ENCODE peak calls at places on chromosomes 2 and 18, in four cellular contexts. One of them, this sample, is unnamed.

GRCh38 chr18:26546875-26547301 is 1.5 kb downstream of the KCTD1 start:
- DNase-seq in HepG2: no peak
- DNase-seq in H1: no peak
- DNase-seq in GM12878: no peak
- DNase-seq in this sample: no peak

GRCh38 chr18:79169958-79170555 is 100.9 kb downstream of the ATP9B start:
- DNase-seq in H1: no peak
- DNase-seq in GM12878: no peak
- DNase-seq in HepG2: peak; percentile 10
- DNase-seq in this sample: no peak

GRCh38 chr18:36465970-36466369 is 168.5 kb downstream of the FHOD3 start:
- DNase-seq in GM12878: no peak
- DNase-seq in H1: no peak
- DNase-seq in HepG2: no peak
- DNase-seq in this sample: no peak

GRCh38 chr2:240469747-240470146 is 34.3 kb downstream of the GPC1 start:
- DNase-seq in H1: no peak
- DNase-seq in GM12878: no peak
- DNase-seq in HepG2: no peak
- DNase-seq in this sample: no peak

GRCh38 chr2:184326076-184326475 is 272.3 kb upstream of the ZNF804A start:
- DNase-seq in HepG2: no peak
- DNase-seq in H1: no peak
- DNase-seq in GM12878: no peak
- DNase-seq in this sample: no peak

GRCh38 chr2:181690851-181691250 is 10.5 kb upstream of the NEUROD1 start:
- DNase-seq in GM12878: no peak
- DNase-seq in HepG2: no peak
- DNase-seq in H1: no peak
- DNase-seq in this sample: no peak

GRCh38 chr18:78561757-78562445 is 417.7 kb upstream of the SALL3 start:
- DNase-seq in H1: no peak
- DNase-seq in HepG2: no peak
- DNase-seq in GM12878: no peak
- DNase-seq in this sample: no peak

GRCh38 chr2:127695491-127696472 is 5.5 kb upstream of the SFT2D3 start:
- DNase-seq in HepG2: no peak
- DNase-seq in H1: no peak
- DNase-seq in GM12878: no peak
- DNase-seq in this sample: no peak

GRCh38 chr2:167271941-167272340 is 383.7 kb downstream of the XIRP2 start:
- DNase-seq in GM12878: no peak
- DNase-seq in HepG2: no peak
- DNase-seq in H1: no peak
- DNase-seq in this sample: no peak

GRCh38 chr2:237900891-237901831 is 41.7 kb downstream of the RAMP1 start:
- DNase-seq in HepG2: no peak
- DNase-seq in H1: no peak
- DNase-seq in GM12878: no peak
- DNase-seq in this sample: no peak

GRCh38 chr2:25215948-25216679 is 47.7 kb upstream of the POMC start:
- DNase-seq in HepG2: no peak
- DNase-seq in GM12878: no peak
- DNase-seq in H1: peak; percentile 59
- DNase-seq in this sample: no peak

GRCh38 chr2:119958642-119959268 is 54.1 kb upstream of the EPB41L5 start:
- DNase-seq in HepG2: no peak
- DNase-seq in GM12878: no peak
- DNase-seq in H1: no peak
- DNase-seq in this sample: no peak

GRCh38 chr18:22678486-22678885 is 254.6 kb upstream of the RBBP8 start:
- DNase-seq in H1: no peak
- DNase-seq in GM12878: no peak
- DNase-seq in HepG2: no peak
- DNase-seq in this sample: no peak

GRCh38 chr2:181123798-181124217 is 143.4 kb downstream of the UBE2E3 start:
- DNase-seq in HepG2: no peak
- DNase-seq in GM12878: peak; percentile 53
- DNase-seq in H1: no peak
- DNase-seq in this sample: no peak

GRCh38 chr2:147355706-147356105 is 489.1 kb upstream of the ACVR2A start:
- DNase-seq in HepG2: peak; percentile 27
- DNase-seq in H1: no peak
- DNase-seq in GM12878: no peak
- DNase-seq in this sample: no peak

GRCh38 chr18:7568426-7568825 is 1.3 kb downstream of the PTPRM start:
- DNase-seq in GM12878: no peak
- DNase-seq in HepG2: peak; percentile 33
- DNase-seq in H1: no peak
- DNase-seq in this sample: no peak

GRCh38 chr18:13437034-13437433 is 218.5 kb downstream of the LDLRAD4 start:
- DNase-seq in HepG2: no peak
- DNase-seq in GM12878: no peak
- DNase-seq in H1: no peak
- DNase-seq in this sample: no peak

GRCh38 chr2:232013701-232014353 is 52.3 kb downstream of the DIS3L2 start:
- DNase-seq in H1: no peak
- DNase-seq in GM12878: peak; percentile 19
- DNase-seq in HepG2: no peak
- DNase-seq in this sample: no peak

GRCh38 chr2:84919885-84920580 is 14.6 kb downstream of the TMSB10 start:
- DNase-seq in H1: no peak
- DNase-seq in GM12878: no peak
- DNase-seq in HepG2: peak; percentile 95
- DNase-seq in this sample: no peak

GRCh38 chr2:225428360-225428759 is 28.9 kb downstream of the NYAP2 start:
- DNase-seq in GM12878: no peak
- DNase-seq in HepG2: no peak
- DNase-seq in H1: no peak
- DNase-seq in this sample: no peak

GRCh38 chr18:45312727-45313126 is 302.5 kb upstream of the SLC14A2 start:
- DNase-seq in H1: no peak
- DNase-seq in GM12878: no peak
- DNase-seq in HepG2: no peak
- DNase-seq in this sample: no peak

GRCh38 chr2:60555066-60555793 is 1.8 kb upstream of the BCL11A start:
- DNase-seq in GM12878: no peak
- DNase-seq in H1: no peak
- DNase-seq in HepG2: peak; percentile 52
- DNase-seq in this sample: no peak

GRCh38 chr18:59777636-59778035 is 80.4 kb upstream of the CCBE1 start:
- DNase-seq in HepG2: no peak
- DNase-seq in H1: no peak
- DNase-seq in GM12878: no peak
- DNase-seq in this sample: no peak

GRCh38 chr2:236343400-236344161 is 79.4 kb upstream of the ASB18 start:
- DNase-seq in H1: peak; percentile 50
- DNase-seq in GM12878: peak; percentile 9
- DNase-seq in HepG2: peak; percentile 70
- DNase-seq in this sample: peak; percentile 72

GRCh38 chr2:230602562-230603230 is 109.9 kb upstream of the CAB39 start:
- DNase-seq in GM12878: no peak
- DNase-seq in HepG2: no peak
- DNase-seq in H1: no peak
- DNase-seq in this sample: no peak

GRCh38 chr18:49573835-49574234 is 12.0 kb downstream of the LIPG start:
- DNase-seq in H1: no peak
- DNase-seq in GM12878: no peak
- DNase-seq in HepG2: no peak
- DNase-seq in this sample: no peak
- H3K4me1 ChIP-seq in H1: no peaks in the 10 kb centered on the region
- H3K4me1 ChIP-seq in GM12878: no peaks in the 10 kb centered on the region
- H3K4me1 ChIP-seq in HepG2: peaks cover 15% of the 10 kb centered on the region
- H3K4me1 ChIP-seq in this sample: no peaks in the 10 kb centered on the region

GRCh38 chr2:45237850-45238542 is 228.7 kb upstream of the SIX2 start:
- DNase-seq in HepG2: peak; percentile 83
- DNase-seq in GM12878: no peak
- DNase-seq in H1: no peak
- DNase-seq in this sample: no peak
- TF ChIP-seq SUZ12 in HepG2: no peak
- TF ChIP-seq SUZ12 in GM12878: no peak
- TF ChIP-seq SUZ12 in H1: no peak
- TF ChIP-seq SUZ12 in this sample: no peak

DNA sequence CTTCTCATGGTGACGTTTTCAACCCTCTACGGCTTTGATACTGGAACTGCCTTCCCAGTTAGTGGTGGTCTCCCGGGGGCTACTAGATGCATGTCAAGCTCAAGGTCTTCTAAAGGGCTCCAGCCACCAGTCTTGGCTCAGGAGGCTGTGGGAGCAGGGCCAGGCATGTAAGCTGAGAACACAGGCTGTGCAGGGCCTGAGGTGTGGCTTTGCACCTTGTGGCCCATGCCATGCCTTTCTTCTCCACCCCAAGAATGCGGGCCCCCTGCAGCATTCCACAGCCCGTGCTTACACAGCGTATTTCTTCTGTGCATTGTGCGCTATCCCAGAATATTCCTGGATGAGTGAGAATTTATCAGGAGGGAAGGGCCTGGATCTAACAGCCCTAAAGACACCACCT is 144.9 kb downstream of the SEPTIN10 start:
- DNase-seq in GM12878: no peak
- DNase-seq in H1: no peak
- DNase-seq in HepG2: no peak
- DNase-seq in this sample: no peak
- H3K9ac ChIP-seq in GM12878: no peak overlapping the region
- H3K9ac ChIP-seq in H1: no peak overlapping the region
- H3K9ac ChIP-seq in HepG2: no peak overlapping the region
- H3K9ac ChIP-seq in this sample: no peak overlapping the region

DNA sequence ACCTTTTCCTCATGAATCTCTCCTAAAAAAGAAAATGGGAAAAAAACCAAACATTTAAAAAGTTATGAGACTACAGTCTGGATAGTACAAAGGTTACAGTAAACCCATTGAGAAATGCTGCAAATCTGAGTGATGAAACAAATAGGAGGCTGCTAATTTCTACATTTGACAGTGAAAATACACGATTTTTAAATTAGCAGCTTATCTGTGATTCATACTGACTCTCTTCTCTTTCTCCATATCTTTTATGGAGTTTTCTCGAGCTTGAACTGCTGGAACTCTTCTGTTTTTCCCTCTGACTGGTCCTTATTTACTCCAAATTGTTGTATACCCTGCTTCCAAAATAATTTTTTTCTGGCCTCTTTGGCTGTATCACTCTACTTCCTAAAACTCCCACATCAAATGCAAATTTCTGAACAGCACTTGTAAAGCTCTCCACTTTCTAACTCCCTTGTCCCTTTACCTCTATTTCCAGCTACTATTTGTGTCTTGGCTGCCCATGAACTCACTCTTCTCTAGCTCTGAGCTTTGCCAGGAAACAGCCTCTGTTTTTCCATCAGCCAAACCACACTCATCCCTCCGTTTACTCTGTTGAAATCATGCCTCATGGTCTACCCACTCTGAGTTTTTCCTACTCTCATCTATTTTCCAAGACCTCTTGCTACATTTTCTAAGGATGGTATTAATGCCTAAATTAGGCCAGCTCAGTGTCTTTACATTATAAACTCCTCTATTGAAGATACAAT is 73.7 kb downstream of the RBMS1 start:
- DNase-seq in H1: no peak
- DNase-seq in HepG2: no peak
- DNase-seq in GM12878: no peak
- DNase-seq in this sample: no peak
- H3K4me1 ChIP-seq in H1: no peaks in the 10 kb centered on the region
- H3K4me1 ChIP-seq in HepG2: peaks cover 5% of the 10 kb centered on the region
- H3K4me1 ChIP-seq in GM12878: no peaks in the 10 kb centered on the region
- H3K4me1 ChIP-seq in this sample: no peaks in the 10 kb centered on the region

GRCh38 chr2:150286730-150287362 is 200.6 kb downstream of the RND3 start:
- DNase-seq in H1: no peak
- DNase-seq in GM12878: no peak
- DNase-seq in HepG2: no peak
- DNase-seq in this sample: no peak
- TF ChIP-seq SUZ12 in H1: no peak
- TF ChIP-seq SUZ12 in GM12878: no peak
- TF ChIP-seq SUZ12 in HepG2: no peak
- TF ChIP-seq SUZ12 in this sample: no peak

GRCh38 chr2:233085037-233085838 is 25.1 kb downstream of the INPP5D start:
- DNase-seq in H1: no peak
- DNase-seq in GM12878: no peak
- DNase-seq in HepG2: peak; percentile 93
- DNase-seq in this sample: no peak
- H3K9ac ChIP-seq in H1: no peak overlapping the region
- H3K9ac ChIP-seq in GM12878: peak overlapping the region; percentile 92
- H3K9ac ChIP-seq in HepG2: peak overlapping the region; percentile 62
- H3K9ac ChIP-seq in this sample: no peak overlapping the region

GRCh38 chr2:211436182-211436581 is 879.8 kb downstream of the CPS1 start:
- DNase-seq in GM12878: no peak
- DNase-seq in HepG2: no peak
- DNase-seq in H1: no peak
- DNase-seq in this sample: no peak
- H3K4me1 ChIP-seq in GM12878: no peaks in the 10 kb centered on the region
- H3K4me1 ChIP-seq in HepG2: no peaks in the 10 kb centered on the region
- H3K4me1 ChIP-seq in H1: no peaks in the 10 kb centered on the region
- H3K4me1 ChIP-seq in this sample: no peaks in the 10 kb centered on the region

GRCh38 chr2:21230140-21230539 is 106.4 kb downstream of the TDRD15 start:
- DNase-seq in GM12878: no peak
- DNase-seq in HepG2: no peak
- DNase-seq in H1: no peak
- DNase-seq in this sample: no peak
- TF ChIP-seq SUZ12 in GM12878: no peak
- TF ChIP-seq SUZ12 in HepG2: no peak
- TF ChIP-seq SUZ12 in H1: no peak
- TF ChIP-seq SUZ12 in this sample: no peak

GRCh38 chr2:234789926-234790325 is 161.9 kb upstream of the SH3BP4 start:
- DNase-seq in HepG2: no peak
- DNase-seq in H1: no peak
- DNase-seq in GM12878: no peak
- DNase-seq in this sample: no peak

GRCh38 chr2:234794866-234795265 is 157.0 kb upstream of the SH3BP4 start:
- DNase-seq in GM12878: no peak
- DNase-seq in H1: no peak
- DNase-seq in HepG2: no peak
- DNase-seq in this sample: no peak

GRCh38 chr2:234795272-234795920 is 156.4 kb upstream of the SH3BP4 start:
- DNase-seq in H1: no peak
- DNase-seq in HepG2: peak; percentile 73
- DNase-seq in GM12878: no peak
- DNase-seq in this sample: no peak

GRCh38 chr2:234793211-234793610 is 158.6 kb upstream of the SH3BP4 start:
- DNase-seq in HepG2: no peak
- DNase-seq in GM12878: no peak
- DNase-seq in H1: no peak
- DNase-seq in this sample: no peak

DNA sequence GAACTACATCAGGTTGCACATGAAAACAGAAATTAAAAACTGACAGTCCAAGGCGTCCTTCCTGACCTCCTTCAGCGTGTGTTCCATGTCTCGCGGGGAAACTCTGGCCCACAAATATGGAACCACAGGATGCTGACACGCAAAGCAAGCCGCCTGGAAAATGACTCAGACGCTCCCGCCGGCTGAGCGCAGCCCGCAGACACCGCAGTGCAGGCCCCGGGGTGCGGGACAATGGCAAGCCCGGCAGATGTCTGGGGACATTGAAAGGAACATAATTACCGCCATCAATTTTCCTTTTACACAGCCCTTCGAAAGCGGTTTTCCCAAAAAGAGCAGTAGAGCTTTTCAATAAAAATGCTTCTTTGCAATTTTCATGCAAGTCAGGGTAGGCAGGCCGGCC is 159.3 kb upstream of the SH3BP4 start:
- DNase-seq in H1: no peak
- DNase-seq in GM12878: no peak
- DNase-seq in HepG2: no peak
- DNase-seq in this sample: no peak
- H3K9ac ChIP-seq in H1: no peak overlapping the region
- H3K9ac ChIP-seq in GM12878: no peak overlapping the region
- H3K9ac ChIP-seq in HepG2: no peak overlapping the region
- H3K9ac ChIP-seq in this sample: no peak overlapping the region

This sample was measured in NT2/D1.